ENCODE peak calls at places on chromosome 14, in four cellular contexts. Z is right atrium auricular region, R is nephron progenitor cell, S is fibroblast of lung. Y is an unnamed sample.

GRCh38 chr14:77027538-77028383 is 747 bp downstream of the IRF2BPL start:
- DNase-seq in Z (no peak), R (peak), S (peak), Y (peak)

GRCh38 chr14:76781648-76782051 is 20.4 kb downstream of the VASH1 start:
- DNase-seq in Z (no peak), R (no peak), S (no peak), Y (no peak)

GRCh38 chr14:24102357-24103048 is 8.4 kb downstream of the PCK2 start:
- DNase-seq in Z (no peak), R (no peak), S (no peak), Y (no peak)

GRCh38 chr14:60933920-60934655 is 46.8 kb downstream of the TRMT5 start:
- DNase-seq in Z (no peak), R (no peak), S (no peak), Y (no peak)

GRCh38 chr14:91246051-91246852 is 1.7 kb upstream of the GPR68 start:
- DNase-seq in Z (no peak), R (no peak), S (no peak), Y (no peak)

GRCh38 chr14:99679543-99679942 is 4.6 kb upstream of the CYP46A1 start:
- DNase-seq in Z (no peak), R (no peak), S (no peak), Y (no peak)

GRCh38 chr14:65961004-65961403 is 525.2 kb upstream of the CCDC196 start:
- DNase-seq in Z (peak), R (peak), S (peak), Y (no peak)

GRCh38 chr14:30921305-30921704 is 46.9 kb downstream of the COCH start:
- DNase-seq in Z (no peak), R (no peak), S (peak), Y (no peak)

GRCh38 chr14:74551903-74552371 is 58.4 kb downstream of the ISCA2 start:
- DNase-seq in Z (peak), R (no peak), S (peak), Y (no peak)

GRCh38 chr14:101889898-101890297 is 74.5 kb upstream of the DYNC1H1 start:
- DNase-seq in Z (no peak), R (no peak), S (peak), Y (no peak)

GRCh38 chr14:32657081-32657480 is 281.6 kb upstream of the NPAS3 start:
- DNase-seq in Z (peak), R (no peak), S (peak), Y (peak)

GRCh38 chr14:72604133-72604532 is 289.8 kb downstream of the DPF3 start:
- DNase-seq in Z (peak), R (no peak), S (no peak), Y (no peak)

GRCh38 chr14:29222671-29223268 is 456.2 kb downstream of the FOXG1 start:
- DNase-seq in Z (no peak), R (peak), S (peak), Y (no peak)

GRCh38 chr14:101508948-101509729 is 52.2 kb upstream of the DIO3 start:
- DNase-seq in Z (no peak), R (no peak), S (no peak), Y (no peak)

GRCh38 chr14:97578982-97579381 is 781.8 kb downstream of the VRK1 start:
- DNase-seq in Z (no peak), R (no peak), S (no peak), Y (no peak)

GRCh38 chr14:59474172-59474571 is 9.0 kb upstream of the GPR135 start:
- DNase-seq in Z (no peak), R (no peak), S (peak), Y (no peak)

GRCh38 chr14:61533513-61534255 is 161.6 kb upstream of the HIF1A start:
- DNase-seq in Z (no peak), R (no peak), S (no peak), Y (no peak)

GRCh38 chr14:64504897-64505771 is 564 bp downstream of the ZBTB1 start:
- DNase-seq in Z (peak), R (peak), S (peak), Y (peak)

GRCh38 chr14:79229383-79229875 is 981.9 kb downstream of the DIO2 start:
- DNase-seq in Z (no peak), R (peak), S (no peak), Y (no peak)

GRCh38 chr14:21097616-21098133 is 780 bp downstream of the ZNF219 start:
- DNase-seq in Z (no peak), R (peak), S (no peak), Y (no peak)

GRCh38 chr14:80135305-80136088 is 75.8 kb downstream of the DIO2 start:
- DNase-seq in Z (no peak), R (no peak), S (no peak), Y (no peak)

GRCh38 chr14:37592288-37593274 is 2.5 kb downstream of the FOXA1 start:
- DNase-seq in Z (no peak), R (peak), S (no peak), Y (no peak)

GRCh38 chr14:100532916-100533630 is 54.1 kb downstream of the BEGAIN start:
- DNase-seq in Z (peak), R (no peak), S (peak), Y (no peak)

GRCh38 chr14:59346796-59347510 is 118.2 kb downstream of the GPR135 start:
- DNase-seq in Z (no peak), R (no peak), S (no peak), Y (no peak)

GRCh38 chr14:100589071-100589759 is 2.0 kb upstream of the BEGAIN start:
- DNase-seq in Z (no peak), R (peak), S (no peak), Y (no peak)

GRCh38 chr14:76203086-76204001 is 51.6 kb downstream of the GPATCH2L start:
- DNase-seq in Z (no peak), R (no peak), S (peak), Y (peak)

GRCh38 chr14:61539631-61540030 is 155.7 kb upstream of the HIF1A start:
- DNase-seq in Z (no peak), R (no peak), S (no peak), Y (no peak)

GRCh38 chr14:33357225-33358010 is 418.7 kb downstream of the NPAS3 start:
- DNase-seq in Z (no peak), R (no peak), S (no peak), Y (no peak)

GRCh38 chr14:26808407-26808806 is 210.6 kb upstream of the NOVA1 start:
- DNase-seq in Z (no peak), R (no peak), S (peak), Y (no peak)

GRCh38 chr14:55749946-55750345 is 169.9 kb downstream of the KTN1 start:
- DNase-seq in Z (no peak), R (no peak), S (no peak), Y (no peak)
- TF ChIP-seq CTCF in Z (no peak), R (no peak), S (no peak), Y (no peak)

GRCh38 chr14:22837059-22837749 is 819 bp downstream of the MMP14 start:
- DNase-seq in Z (no peak), R (peak), S (peak), Y (no peak)

GRCh38 chr14:22839159-22839779 is 2.9 kb downstream of the MMP14 start:
- DNase-seq in Z (no peak), R (no peak), S (peak), Y (no peak)

GRCh38 chr14:22836301-22837058 is at the start of gene MMP14:
- DNase-seq in Z (peak), R (peak), S (peak), Y (peak)

GRCh38 chr14:22838631-22839041 is 2.3 kb downstream of the MMP14 start:
- DNase-seq in Z (no peak), R (no peak), S (peak), Y (no peak)

DNA sequence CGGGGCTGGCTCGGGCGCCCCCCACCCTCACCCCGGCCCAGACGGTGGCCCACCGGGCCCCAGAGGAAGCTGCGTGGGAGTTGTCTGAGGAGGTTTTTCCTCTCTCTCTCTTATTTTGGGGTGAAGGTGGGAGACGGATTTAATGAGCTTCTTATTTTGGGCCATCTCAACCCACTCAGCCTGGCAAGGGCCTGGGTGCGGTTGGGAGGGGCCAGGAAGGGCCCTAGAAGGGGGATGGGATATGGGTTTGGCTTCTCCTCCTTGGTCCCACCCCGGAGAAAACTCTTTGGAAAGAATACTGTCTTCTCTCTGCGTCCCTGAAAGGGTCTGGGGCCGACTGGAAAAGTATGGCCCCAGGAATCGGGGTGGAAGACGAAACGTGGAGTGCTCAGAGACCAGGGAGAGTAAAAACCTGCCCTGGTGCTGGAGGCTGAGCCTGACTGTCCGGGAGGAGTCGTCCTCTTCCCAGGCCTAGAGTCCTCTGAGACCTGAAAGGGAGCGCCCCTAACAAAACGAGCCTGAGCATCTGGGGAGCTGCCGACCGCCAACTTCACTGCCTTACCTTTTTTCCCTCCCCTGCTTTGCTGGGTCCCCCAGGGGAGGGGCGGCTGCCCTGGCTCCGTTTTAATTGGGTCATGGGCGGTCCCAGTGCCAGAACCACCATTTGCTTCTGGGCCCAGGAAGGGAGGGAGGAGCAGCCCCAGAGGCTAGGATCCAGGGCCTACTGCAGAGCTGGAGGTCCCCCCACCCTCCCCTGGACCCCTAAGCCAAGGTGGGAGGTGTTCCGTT is 1.6 kb downstream of the MMP14 start:
- DNase-seq in Z (no peak), R (no peak), S (peak), Y (no peak)
- TF ChIP-seq CTCF in Z (no peak), R (no peak), S (no peak), Y (no peak)

GRCh38 chr14:52463375-52463774 is 88.9 kb downstream of the TXNDC16 start:
- DNase-seq in Z (no peak), R (no peak), S (no peak), Y (no peak)

GRCh38 chr14:52472728-52473127 is 79.6 kb downstream of the TXNDC16 start:
- DNase-seq in Z (no peak), R (no peak), S (no peak), Y (no peak)

GRCh38 chr14:52473557-52473956 is 78.7 kb downstream of the TXNDC16 start:
- DNase-seq in Z (no peak), R (no peak), S (peak), Y (peak)

GRCh38 chr14:52464175-52464574 is 88.1 kb downstream of the TXNDC16 start:
- DNase-seq in Z (no peak), R (no peak), S (no peak), Y (no peak)

DNA sequence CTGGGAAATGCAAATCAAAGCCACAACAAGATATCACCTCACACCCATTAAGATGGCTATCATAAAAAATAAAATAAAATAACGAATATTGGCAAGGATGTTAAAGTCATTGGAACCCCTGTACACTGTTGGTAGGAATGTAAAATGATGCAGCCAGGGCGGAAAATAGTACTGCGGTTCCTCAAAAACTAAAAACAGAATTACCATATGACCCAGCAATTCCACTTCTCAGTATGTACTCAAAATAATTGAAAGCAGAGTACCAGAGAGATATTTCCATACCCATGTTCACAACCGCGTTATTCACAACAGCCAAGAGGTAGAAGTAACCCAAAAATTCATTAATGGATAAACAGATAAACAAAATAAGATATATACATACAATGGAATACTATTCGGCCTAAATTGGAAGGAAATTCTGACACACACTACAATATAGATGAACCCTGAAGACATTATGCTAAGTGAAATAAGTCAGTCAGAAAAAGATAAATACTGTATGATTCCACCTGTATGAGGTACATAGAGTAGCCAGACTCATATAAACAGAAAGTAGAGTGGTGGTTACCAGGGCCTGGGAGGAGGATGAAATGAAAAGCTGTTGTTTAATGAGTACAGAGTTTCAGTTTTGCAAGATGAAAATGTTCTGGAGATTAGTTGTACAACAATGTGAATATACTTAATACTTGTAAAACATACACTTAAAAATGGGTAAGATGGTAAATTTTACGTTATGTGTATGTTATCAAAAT is 84.6 kb downstream of the TXNDC16 start:
- DNase-seq in Z (no peak), R (no peak), S (no peak), Y (no peak)
- TF ChIP-seq CTCF in Z (no peak), R (no peak), S (no peak), Y (no peak)

GRCh38 chr14:50342211-50343080 is 30.3 kb downstream of the DMAC2L start:
- DNase-seq in Z (peak), R (peak), S (peak), Y (no peak)
- TF ChIP-seq CTCF in Z (peak), R (no peak), S (peak), Y (peak)